ENCODE peak calls at places on chromosome 4, in ten cellular contexts. H is SJSA1; G is activated CD4-positive, alpha-beta memory T cell treated with anti-CD3 and anti-CD28 coated beads, Interleukin-2, amount 10 ng/mL, durations not matched to agents 7 days and 5 days; S is dorsolateral prefrontal cortex; Y is CD4-positive, alpha-beta T cell; O is cardiac fibroblast; I is nucleus accumbens; X is brain microvascular endothelial cell; W is astrocyte of the cerebellum; F is KBM-7. R is an unnamed sample.

GRCh38 chr4:1725521-1725920 is 4.2 kb downstream of the TACC3 start:
- DNase-seq in H (no peak), G (no peak), S (no peak), Y (no peak), O (no peak), I (no peak), X (no peak), W (no peak), F (no peak), R (no peak)

GRCh38 chr4:183863155-183863825 is 41.8 kb upstream of the STOX2 start:
- DNase-seq in H (no peak), G (no peak), S (no peak), Y (no peak), O (no peak), I (no peak), X (no peak), W (no peak), F (no peak), R (peak)

GRCh38 chr4:145480257-145480656 is 1.4 kb upstream of the SMAD1 start:
- DNase-seq in H (no peak), G (no peak), S (no peak), Y (no peak), O (no peak), I (no peak), X (no peak), W (no peak), F (peak), R (no peak)

GRCh38 chr4:3039706-3040366 is 34.5 kb downstream of the HTT-AS start:
- DNase-seq in H (no peak), G (no peak), S (no peak), Y (no peak), O (no peak), I (no peak), X (no peak), W (no peak), F (no peak), R (no peak)

GRCh38 chr4:153156263-153156662 is 48.0 kb upstream of the TRIM2 start:
- DNase-seq in H (no peak), G (no peak), S (no peak), Y (peak), O (no peak), I (peak), X (no peak), W (no peak), F (peak), R (no peak)

GRCh38 chr4:25060586-25061340 is 30.0 kb upstream of the LGI2 start:
- DNase-seq in H (no peak), G (no peak), S (no peak), Y (no peak), O (peak), I (no peak), X (no peak), W (no peak), F (no peak), R (no peak)

GRCh38 chr4:104693601-104694201 is 199.0 kb upstream of the CXXC4 start:
- DNase-seq in H (no peak), G (no peak), S (no peak), Y (no peak), O (peak), I (no peak), X (no peak), W (no peak), F (peak), R (no peak)

GRCh38 chr4:121869841-121870822 is at the start of gene BBS7:
- DNase-seq in H (peak), G (peak), S (peak), Y (peak), O (peak), I (peak), X (peak), W (peak), F (peak), R (peak)